ENCODE peak calls at places on chromosomes 2 and 18, in seven cellular contexts. One of them, this sample, is unnamed.

GRCh38 chr2:60945341-60945740 is 64.0 kb downstream of the REL start:
- DNase-seq in nucleus accumbens: no peak
- DNase-seq in epithelial cell of esophagus: no peak
- DNase-seq in astrocyte of the hippocampus: no peak
- DNase-seq in NCI-H2029: peak
- DNase-seq in endothelial cell of umbilical vein: no peak
- DNase-seq in mucosa of gallbladder: no peak
- DNase-seq in this sample: no peak

GRCh38 chr2:46297546-46298271 is 502 bp downstream of the EPAS1 start:
- DNase-seq in nucleus accumbens: peak
- DNase-seq in epithelial cell of esophagus: peak
- DNase-seq in astrocyte of the hippocampus: peak
- DNase-seq in NCI-H2029: peak
- DNase-seq in endothelial cell of umbilical vein: no peak
- DNase-seq in mucosa of gallbladder: peak
- DNase-seq in this sample: peak

GRCh38 chr2:134736167-134736885 is 17.5 kb upstream of the TMEM163 start:
- DNase-seq in nucleus accumbens: no peak
- DNase-seq in epithelial cell of esophagus: peak
- DNase-seq in astrocyte of the hippocampus: peak
- DNase-seq in NCI-H2029: no peak
- DNase-seq in endothelial cell of umbilical vein: peak
- DNase-seq in mucosa of gallbladder: no peak
- DNase-seq in this sample: no peak

GRCh38 chr2:221097568-221097915 is 474.6 kb downstream of the EPHA4 start:
- DNase-seq in nucleus accumbens: no peak
- DNase-seq in epithelial cell of esophagus: peak
- DNase-seq in astrocyte of the hippocampus: peak
- DNase-seq in NCI-H2029: no peak
- DNase-seq in endothelial cell of umbilical vein: peak
- DNase-seq in mucosa of gallbladder: no peak
- DNase-seq in this sample: no peak

GRCh38 chr2:158969162-158969716 is 799 bp downstream of the TANC1 start:
- DNase-seq in nucleus accumbens: no peak
- DNase-seq in epithelial cell of esophagus: peak
- DNase-seq in astrocyte of the hippocampus: no peak
- DNase-seq in NCI-H2029: no peak
- DNase-seq in endothelial cell of umbilical vein: peak
- DNase-seq in mucosa of gallbladder: no peak
- DNase-seq in this sample: peak

GRCh38 chr2:162198239-162198638 is 45.0 kb downstream of the FAP start:
- DNase-seq in nucleus accumbens: no peak
- DNase-seq in epithelial cell of esophagus: no peak
- DNase-seq in astrocyte of the hippocampus: peak
- DNase-seq in NCI-H2029: no peak
- DNase-seq in endothelial cell of umbilical vein: no peak
- DNase-seq in mucosa of gallbladder: no peak
- DNase-seq in this sample: no peak

GRCh38 chr2:209322905-209323517 is 100.8 kb upstream of the MAP2 start:
- DNase-seq in nucleus accumbens: no peak
- DNase-seq in epithelial cell of esophagus: no peak
- DNase-seq in astrocyte of the hippocampus: no peak
- DNase-seq in NCI-H2029: no peak
- DNase-seq in endothelial cell of umbilical vein: no peak
- DNase-seq in mucosa of gallbladder: no peak
- DNase-seq in this sample: no peak

GRCh38 chr18:62715829-62716678 is 713 bp downstream of the PHLPP1 start:
- DNase-seq in nucleus accumbens: no peak
- DNase-seq in epithelial cell of esophagus: peak
- DNase-seq in astrocyte of the hippocampus: peak
- DNase-seq in NCI-H2029: peak
- DNase-seq in endothelial cell of umbilical vein: peak
- DNase-seq in mucosa of gallbladder: peak
- DNase-seq in this sample: peak

GRCh38 chr2:72289283-72289682 is 141.6 kb upstream of the CYP26B1 start:
- DNase-seq in nucleus accumbens: no peak
- DNase-seq in epithelial cell of esophagus: peak
- DNase-seq in astrocyte of the hippocampus: no peak
- DNase-seq in NCI-H2029: no peak
- DNase-seq in endothelial cell of umbilical vein: no peak
- DNase-seq in mucosa of gallbladder: no peak
- DNase-seq in this sample: no peak

GRCh38 chr18:55321268-55322175 is 266.5 kb downstream of the TCF4 start:
- DNase-seq in nucleus accumbens: peak
- DNase-seq in epithelial cell of esophagus: peak
- DNase-seq in astrocyte of the hippocampus: peak
- DNase-seq in NCI-H2029: peak
- DNase-seq in endothelial cell of umbilical vein: peak
- DNase-seq in mucosa of gallbladder: peak
- DNase-seq in this sample: peak

GRCh38 chr2:172516299-172516698 is 39.6 kb upstream of the PDK1 start:
- DNase-seq in nucleus accumbens: no peak
- DNase-seq in epithelial cell of esophagus: peak
- DNase-seq in astrocyte of the hippocampus: peak
- DNase-seq in NCI-H2029: no peak
- DNase-seq in endothelial cell of umbilical vein: no peak
- DNase-seq in mucosa of gallbladder: no peak
- DNase-seq in this sample: no peak